ENCODE peak calls at places on chromosomes 16 and 17, in nine cellular contexts. One of them, this sample, is unnamed.

GRCh38 chr17:7132511-7133094 is 18.0 kb upstream of the ASGR2 start:
- DNase-seq in K562: no peak
- DNase-seq in endothelial cell of umbilical vein: peak; percentile 83
- DNase-seq in H1: peak; percentile 63
- DNase-seq in WTC11: peak; percentile 73
- DNase-seq in GM12878: peak; percentile 84
- DNase-seq in HepG2: peak; percentile 61
- DNase-seq in HCT116: no peak
- DNase-seq in NB4: peak; percentile 85
- DNase-seq in this sample: no peak

GRCh38 chr17:19418312-19418992 is 7.4 kb downstream of the RNF112 start:
- DNase-seq in K562: no peak
- DNase-seq in endothelial cell of umbilical vein: peak; percentile 24
- DNase-seq in HepG2: no peak
- DNase-seq in HCT116: no peak
- DNase-seq in H1: no peak
- DNase-seq in NB4: peak; percentile 72
- DNase-seq in GM12878: no peak
- DNase-seq in WTC11: no peak
- DNase-seq in this sample: no peak

GRCh38 chr17:32281011-32281451 is 15.4 kb downstream of the RHBDL3 start:
- DNase-seq in HepG2: no peak
- DNase-seq in endothelial cell of umbilical vein: peak; percentile 47
- DNase-seq in K562: no peak
- DNase-seq in H1: no peak
- DNase-seq in NB4: no peak
- DNase-seq in GM12878: no peak
- DNase-seq in HCT116: no peak
- DNase-seq in WTC11: peak; percentile 67
- DNase-seq in this sample: no peak

GRCh38 chr16:64238576-64238975 is 883.3 kb downstream of the CDH11 start:
- DNase-seq in endothelial cell of umbilical vein: no peak
- DNase-seq in K562: no peak
- DNase-seq in WTC11: no peak
- DNase-seq in HCT116: no peak
- DNase-seq in GM12878: no peak
- DNase-seq in HepG2: no peak
- DNase-seq in H1: no peak
- DNase-seq in NB4: no peak
- DNase-seq in this sample: no peak

GRCh38 chr16:54847207-54847606 is 83.5 kb upstream of the IRX5 start:
- DNase-seq in WTC11: no peak
- DNase-seq in endothelial cell of umbilical vein: no peak
- DNase-seq in K562: no peak
- DNase-seq in HepG2: no peak
- DNase-seq in H1: no peak
- DNase-seq in HCT116: no peak
- DNase-seq in NB4: no peak
- DNase-seq in GM12878: no peak
- DNase-seq in this sample: no peak

GRCh38 chr16:58506241-58507194 is 6.6 kb downstream of the NDRG4 start:
- DNase-seq in NB4: no peak
- DNase-seq in H1: no peak
- DNase-seq in HCT116: no peak
- DNase-seq in GM12878: no peak
- DNase-seq in WTC11: no peak
- DNase-seq in K562: no peak
- DNase-seq in HepG2: no peak
- DNase-seq in endothelial cell of umbilical vein: no peak
- DNase-seq in this sample: no peak

GRCh38 chr16:47143329-47143676 is 442 bp downstream of the NETO2 start:
- DNase-seq in HCT116: peak; percentile 15
- DNase-seq in HepG2: peak; percentile 66
- DNase-seq in endothelial cell of umbilical vein: peak; percentile 79
- DNase-seq in WTC11: peak; percentile 77
- DNase-seq in K562: peak; percentile 81
- DNase-seq in GM12878: no peak
- DNase-seq in NB4: peak; percentile 89
- DNase-seq in H1: no peak
- DNase-seq in this sample: peak; percentile 84

GRCh38 chr17:68700391-68700790 is 99.2 kb upstream of the FAM20A start:
- DNase-seq in GM12878: no peak
- DNase-seq in H1: no peak
- DNase-seq in HCT116: no peak
- DNase-seq in WTC11: no peak
- DNase-seq in endothelial cell of umbilical vein: no peak
- DNase-seq in HepG2: no peak
- DNase-seq in K562: no peak
- DNase-seq in NB4: no peak
- DNase-seq in this sample: no peak

GRCh38 chr17:63116228-63116627 is 150.2 kb downstream of the TANC2 start:
- DNase-seq in WTC11: no peak
- DNase-seq in endothelial cell of umbilical vein: no peak
- DNase-seq in GM12878: no peak
- DNase-seq in H1: no peak
- DNase-seq in HepG2: peak; percentile 13
- DNase-seq in HCT116: no peak
- DNase-seq in K562: peak; percentile 6
- DNase-seq in NB4: no peak
- DNase-seq in this sample: peak; percentile 40

GRCh38 chr17:38451030-38451839 is 23.0 kb downstream of the ARHGAP23 start:
- DNase-seq in HepG2: peak; percentile 50
- DNase-seq in GM12878: no peak
- DNase-seq in WTC11: peak; percentile 86
- DNase-seq in endothelial cell of umbilical vein: peak; percentile 81
- DNase-seq in NB4: no peak
- DNase-seq in H1: peak; percentile 93
- DNase-seq in K562: no peak
- DNase-seq in HCT116: no peak
- DNase-seq in this sample: peak; percentile 76

GRCh38 chr16:75506567-75506966 is 11.3 kb upstream of the CHST6 start:
- DNase-seq in WTC11: no peak
- DNase-seq in NB4: peak; percentile 85
- DNase-seq in endothelial cell of umbilical vein: no peak
- DNase-seq in K562: no peak
- DNase-seq in H1: no peak
- DNase-seq in HCT116: peak; percentile 73
- DNase-seq in GM12878: no peak
- DNase-seq in HepG2: peak; percentile 79
- DNase-seq in this sample: peak; percentile 73

GRCh38 chr17:47225436-47225858 is 16.3 kb downstream of the MYL4 start:
- DNase-seq in NB4: no peak
- DNase-seq in GM12878: no peak
- DNase-seq in WTC11: no peak
- DNase-seq in HCT116: peak; percentile 58
- DNase-seq in HepG2: peak; percentile 45
- DNase-seq in K562: no peak
- DNase-seq in H1: no peak
- DNase-seq in endothelial cell of umbilical vein: peak; percentile 98
- DNase-seq in this sample: peak; percentile 45

GRCh38 chr17:58325289-58325726 is 3.3 kb downstream of the TSPOAP1 start:
- DNase-seq in HepG2: no peak
- DNase-seq in WTC11: peak; percentile 78
- DNase-seq in H1: no peak
- DNase-seq in endothelial cell of umbilical vein: no peak
- DNase-seq in HCT116: no peak
- DNase-seq in K562: no peak
- DNase-seq in GM12878: no peak
- DNase-seq in NB4: no peak
- DNase-seq in this sample: no peak

GRCh38 chr17:56317351-56318208 is 164.3 kb downstream of the ANKFN1 start:
- DNase-seq in WTC11: no peak
- DNase-seq in GM12878: no peak
- DNase-seq in H1: no peak
- DNase-seq in K562: no peak
- DNase-seq in endothelial cell of umbilical vein: peak; percentile 47
- DNase-seq in HepG2: no peak
- DNase-seq in HCT116: no peak
- DNase-seq in NB4: no peak
- DNase-seq in this sample: no peak

GRCh38 chr16:30659507-30660423 is 1.5 kb downstream of the FBRS start:
- DNase-seq in endothelial cell of umbilical vein: peak; percentile 19
- DNase-seq in K562: peak; percentile 39
- DNase-seq in H1: no peak
- DNase-seq in GM12878: no peak
- DNase-seq in HepG2: no peak
- DNase-seq in HCT116: no peak
- DNase-seq in WTC11: no peak
- DNase-seq in NB4: peak; percentile 50
- DNase-seq in this sample: no peak

GRCh38 chr17:44197980-44198720 is 1.5 kb downstream of the ATXN7L3 start:
- DNase-seq in GM12878: no peak
- DNase-seq in HCT116: peak; percentile 57
- DNase-seq in H1: no peak
- DNase-seq in K562: peak; percentile 62
- DNase-seq in NB4: peak; percentile 87
- DNase-seq in endothelial cell of umbilical vein: peak; percentile 30
- DNase-seq in HepG2: no peak
- DNase-seq in WTC11: no peak
- DNase-seq in this sample: peak; percentile 77

GRCh38 chr17:44199553-44200477 is at the start of gene ATXN7L3:
- DNase-seq in HCT116: peak; percentile 94
- DNase-seq in H1: peak; percentile 92
- DNase-seq in K562: peak; percentile 94
- DNase-seq in GM12878: peak; percentile 87
- DNase-seq in NB4: peak; percentile 99
- DNase-seq in endothelial cell of umbilical vein: peak; percentile 98
- DNase-seq in WTC11: peak; percentile 100
- DNase-seq in HepG2: peak; percentile 97
- DNase-seq in this sample: peak; percentile 99

GRCh38 chr17:44202756-44203155 is 3.1 kb upstream of the ATXN7L3 start:
- DNase-seq in HCT116: no peak
- DNase-seq in WTC11: no peak
- DNase-seq in NB4: no peak
- DNase-seq in HepG2: no peak
- DNase-seq in GM12878: no peak
- DNase-seq in K562: no peak
- DNase-seq in endothelial cell of umbilical vein: no peak
- DNase-seq in H1: no peak
- DNase-seq in this sample: no peak

GRCh38 chr17:44198721-44199552 is 747 bp downstream of the ATXN7L3 start:
- DNase-seq in HCT116: no peak
- DNase-seq in endothelial cell of umbilical vein: peak; percentile 52
- DNase-seq in WTC11: peak; percentile 61
- DNase-seq in K562: peak; percentile 91
- DNase-seq in NB4: peak; percentile 75
- DNase-seq in GM12878: no peak
- DNase-seq in H1: no peak
- DNase-seq in HepG2: no peak
- DNase-seq in this sample: peak; percentile 85

DNA sequence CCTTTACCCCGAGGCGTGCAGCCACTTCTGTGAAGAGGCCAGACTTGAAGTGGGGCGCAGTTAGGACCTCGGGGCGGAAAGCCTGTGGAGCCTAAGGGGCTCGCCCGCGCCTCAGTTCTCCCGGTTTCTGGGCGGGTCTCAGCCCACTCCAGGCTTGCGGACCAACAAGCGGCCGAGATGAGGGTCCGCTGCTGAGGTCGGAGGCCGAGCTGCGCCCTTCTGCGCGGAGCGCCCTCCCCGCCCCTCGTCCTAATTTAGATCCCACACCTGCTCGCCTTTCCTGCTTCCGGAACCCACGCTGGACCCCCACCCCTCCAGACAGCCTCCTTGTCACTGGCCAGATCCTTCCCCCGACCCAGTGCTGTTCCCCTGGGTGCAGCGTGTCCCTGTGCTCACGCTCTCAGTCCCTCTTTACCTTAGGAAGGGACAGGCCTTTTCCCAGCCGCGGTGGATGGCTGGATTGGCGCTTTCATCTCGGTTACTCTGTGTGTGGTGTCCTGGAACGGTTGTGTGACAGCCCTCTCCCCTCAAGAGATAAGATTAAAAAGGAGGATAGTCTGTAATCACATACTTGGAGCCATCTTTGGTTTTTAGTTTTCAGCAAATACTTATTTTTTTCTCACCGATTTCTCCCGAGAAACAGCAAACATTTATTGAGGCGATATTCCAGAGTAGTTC is 933 bp upstream of the ATXN7L3 start:
- DNase-seq in HepG2: peak; percentile 38
- DNase-seq in K562: no peak
- DNase-seq in WTC11: no peak
- DNase-seq in HCT116: no peak
- DNase-seq in GM12878: no peak
- DNase-seq in H1: no peak
- DNase-seq in NB4: no peak
- DNase-seq in endothelial cell of umbilical vein: peak; percentile 35
- DNase-seq in this sample: no peak
- TF ChIP-seq MAX in HepG2: peak; percentile 37
- TF ChIP-seq MAX in K562: peak; percentile 7
- TF ChIP-seq MAX in WTC11: peak; percentile 47
- TF ChIP-seq MAX in HCT116: no peak
- TF ChIP-seq MAX in GM12878: no peak
- TF ChIP-seq MAX in H1: no peak
- TF ChIP-seq MAX in NB4: no peak
- TF ChIP-seq MAX in endothelial cell of umbilical vein: no peak
- TF ChIP-seq MAX in this sample: no peak

DNA sequence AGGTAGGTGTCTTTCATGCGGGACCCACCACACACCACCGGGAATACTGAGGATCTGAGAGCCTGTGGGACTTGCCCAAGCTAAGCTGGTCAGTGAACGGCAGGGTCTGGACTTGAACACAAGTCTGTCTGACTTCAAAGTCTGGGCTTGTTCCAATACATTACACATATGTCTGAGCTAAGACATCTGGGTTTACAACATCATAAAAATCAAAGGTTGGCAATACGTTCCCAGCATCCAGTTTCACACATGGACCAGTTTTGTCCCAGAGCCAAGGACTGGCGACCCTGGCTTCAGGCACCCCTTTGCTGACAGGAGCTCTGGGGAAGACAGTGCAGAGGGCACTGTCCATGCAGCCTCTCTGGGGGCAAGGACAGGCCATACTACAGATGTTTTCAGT is 27.9 kb upstream of the AXIN2 start:
- DNase-seq in endothelial cell of umbilical vein: no peak
- DNase-seq in HepG2: no peak
- DNase-seq in NB4: no peak
- DNase-seq in GM12878: no peak
- DNase-seq in HCT116: no peak
- DNase-seq in WTC11: no peak
- DNase-seq in H1: no peak
- DNase-seq in K562: no peak
- DNase-seq in this sample: no peak
- TF ChIP-seq MAX in endothelial cell of umbilical vein: no peak
- TF ChIP-seq MAX in HepG2: no peak
- TF ChIP-seq MAX in NB4: no peak
- TF ChIP-seq MAX in GM12878: no peak
- TF ChIP-seq MAX in HCT116: no peak
- TF ChIP-seq MAX in WTC11: no peak
- TF ChIP-seq MAX in H1: no peak
- TF ChIP-seq MAX in K562: no peak
- TF ChIP-seq MAX in this sample: no peak

GRCh38 chr16:88289001-88289400 is 93.8 kb upstream of the ZNF469 start:
- DNase-seq in HCT116: no peak
- DNase-seq in endothelial cell of umbilical vein: no peak
- DNase-seq in H1: no peak
- DNase-seq in K562: no peak
- DNase-seq in GM12878: no peak
- DNase-seq in NB4: no peak
- DNase-seq in WTC11: no peak
- DNase-seq in HepG2: no peak
- DNase-seq in this sample: no peak
- TF ChIP-seq MAX in HCT116: no peak
- TF ChIP-seq MAX in endothelial cell of umbilical vein: no peak
- TF ChIP-seq MAX in H1: no peak
- TF ChIP-seq MAX in K562: no peak
- TF ChIP-seq MAX in GM12878: no peak
- TF ChIP-seq MAX in NB4: no peak
- TF ChIP-seq MAX in WTC11: no peak
- TF ChIP-seq MAX in HepG2: no peak
- TF ChIP-seq MAX in this sample: no peak

GRCh38 chr17:49901460-49902331 is 53.8 kb upstream of the TAC4 start:
- DNase-seq in WTC11: no peak
- DNase-seq in HepG2: peak; percentile 65
- DNase-seq in HCT116: peak; percentile 13
- DNase-seq in K562: peak; percentile 55
- DNase-seq in H1: no peak
- DNase-seq in NB4: peak; percentile 46
- DNase-seq in GM12878: no peak
- DNase-seq in endothelial cell of umbilical vein: no peak
- DNase-seq in this sample: peak; percentile 43
- TF ChIP-seq MAX in WTC11: no peak
- TF ChIP-seq MAX in HepG2: no peak
- TF ChIP-seq MAX in HCT116: no peak
- TF ChIP-seq MAX in K562: no peak
- TF ChIP-seq MAX in H1: no peak
- TF ChIP-seq MAX in NB4: no peak
- TF ChIP-seq MAX in GM12878: no peak
- TF ChIP-seq MAX in endothelial cell of umbilical vein: no peak
- TF ChIP-seq MAX in this sample: no peak